ENCODE peak calls at places on chromosome 5, in four cellular contexts. One of them, this sample, is unnamed.

GRCh38 chr5:128825826-128826225 is 139.5 kb upstream of the SLC27A6 start:
- DNase-seq in WERI-Rb-1: no peak
- DNase-seq in stomach: no peak
- DNase-seq in CD8-positive, alpha-beta T cell: no peak
- DNase-seq in this sample: no peak

GRCh38 chr5:159928122-159928960 is 12.1 kb downstream of the ADRA1B start:
- DNase-seq in CD8-positive, alpha-beta T cell: no peak
- DNase-seq in WERI-Rb-1: no peak
- DNase-seq in stomach: no peak
- DNase-seq in this sample: no peak

GRCh38 chr5:111550282-111551020 is 38.1 kb upstream of the STARD4 start:
- DNase-seq in stomach: peak
- DNase-seq in WERI-Rb-1: peak
- DNase-seq in CD8-positive, alpha-beta T cell: peak
- DNase-seq in this sample: no peak

GRCh38 chr5:179276838-179277395 is 68.3 kb downstream of the ADAMTS2 start:
- DNase-seq in WERI-Rb-1: no peak
- DNase-seq in stomach: no peak
- DNase-seq in CD8-positive, alpha-beta T cell: no peak
- DNase-seq in this sample: peak

GRCh38 chr5:117486879-117487391 is 912.3 kb upstream of the SEMA6A start:
- DNase-seq in stomach: no peak
- DNase-seq in CD8-positive, alpha-beta T cell: no peak
- DNase-seq in WERI-Rb-1: no peak
- DNase-seq in this sample: no peak

GRCh38 chr5:4395752-4396151 is 744.4 kb upstream of the ADAMTS16 start:
- DNase-seq in CD8-positive, alpha-beta T cell: no peak
- DNase-seq in stomach: no peak
- DNase-seq in WERI-Rb-1: no peak
- DNase-seq in this sample: no peak

GRCh38 chr5:176845392-176845713 is 35.0 kb downstream of the UNC5A start:
- DNase-seq in CD8-positive, alpha-beta T cell: no peak
- DNase-seq in stomach: no peak
- DNase-seq in WERI-Rb-1: no peak
- DNase-seq in this sample: no peak

GRCh38 chr5:121688126-121688525 is 163.6 kb upstream of the FTMT start:
- DNase-seq in WERI-Rb-1: no peak
- DNase-seq in stomach: no peak
- DNase-seq in CD8-positive, alpha-beta T cell: no peak
- DNase-seq in this sample: no peak

GRCh38 chr5:96933764-96934163 is 2.1 kb upstream of the LNPEP start:
- DNase-seq in WERI-Rb-1: no peak
- DNase-seq in stomach: no peak
- DNase-seq in CD8-positive, alpha-beta T cell: no peak
- DNase-seq in this sample: no peak

GRCh38 chr5:55308254-55308836 is 556 bp downstream of the MTREX start:
- DNase-seq in stomach: no peak
- DNase-seq in WERI-Rb-1: peak
- DNase-seq in CD8-positive, alpha-beta T cell: peak
- DNase-seq in this sample: no peak

GRCh38 chr5:178626484-178627258 is at the start of gene CLK4:
- DNase-seq in WERI-Rb-1: peak
- DNase-seq in CD8-positive, alpha-beta T cell: peak
- DNase-seq in stomach: peak
- DNase-seq in this sample: peak

DNA sequence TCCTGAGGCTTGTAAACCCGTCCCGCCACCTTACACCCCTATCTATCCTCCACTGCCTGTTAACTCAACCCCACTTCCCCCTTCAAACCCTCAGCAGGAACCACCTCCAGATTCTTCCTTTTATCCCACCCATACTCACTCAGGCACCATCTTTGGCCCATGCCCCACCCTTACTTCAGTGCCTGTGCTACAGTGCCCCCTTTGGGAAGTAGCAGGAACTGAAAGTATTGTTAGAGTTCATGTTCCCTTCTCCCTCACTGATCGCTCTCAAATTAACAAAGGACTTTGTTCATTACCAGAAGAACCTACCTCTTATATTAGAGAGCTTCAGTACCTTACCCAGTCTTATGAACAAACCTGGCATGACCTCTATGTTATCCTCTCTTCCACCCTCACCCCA is 92.2 kb upstream of the MOCS2 start:
- DNase-seq in CD8-positive, alpha-beta T cell: no peak
- DNase-seq in stomach: no peak
- DNase-seq in WERI-Rb-1: no peak
- DNase-seq in this sample: no peak
- TF ChIP-seq CTCF in CD8-positive, alpha-beta T cell: no peak
- TF ChIP-seq CTCF in stomach: no peak
- TF ChIP-seq CTCF in WERI-Rb-1: peak
- TF ChIP-seq CTCF in this sample: peak

GRCh38 chr5:39148983-39149534 is 70.3 kb downstream of the FYB1 start:
- DNase-seq in stomach: no peak
- DNase-seq in CD8-positive, alpha-beta T cell: no peak
- DNase-seq in WERI-Rb-1: no peak
- DNase-seq in this sample: no peak
- TF ChIP-seq CTCF in stomach: no peak
- TF ChIP-seq CTCF in CD8-positive, alpha-beta T cell: peak
- TF ChIP-seq CTCF in WERI-Rb-1: no peak
- TF ChIP-seq CTCF in this sample: peak

GRCh38 chr5:102811962-102812361 is 56.9 kb downstream of the PAM start:
- DNase-seq in WERI-Rb-1: no peak
- DNase-seq in CD8-positive, alpha-beta T cell: no peak
- DNase-seq in stomach: no peak
- DNase-seq in this sample: no peak
- TF ChIP-seq CTCF in WERI-Rb-1: no peak
- TF ChIP-seq CTCF in CD8-positive, alpha-beta T cell: no peak
- TF ChIP-seq CTCF in stomach: no peak
- TF ChIP-seq CTCF in this sample: no peak

DNA sequence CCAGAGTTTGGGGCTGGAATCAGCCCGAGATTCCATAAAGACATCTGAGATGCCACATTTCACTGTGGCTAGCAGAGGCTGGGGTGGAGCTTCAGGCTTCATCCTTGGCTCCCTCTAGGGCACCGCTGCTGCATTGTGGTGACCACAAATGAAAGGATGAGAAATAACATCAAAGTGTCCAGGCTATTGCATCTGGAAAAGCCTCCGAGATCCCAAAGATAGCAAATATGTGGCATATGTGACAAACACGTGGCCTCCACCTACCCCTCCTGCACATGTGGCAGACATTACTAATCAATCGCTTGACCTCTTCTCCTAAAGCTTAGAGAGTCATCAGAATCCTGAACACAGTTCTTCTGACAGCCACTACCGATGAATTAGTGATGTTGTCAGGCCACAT is 4.5 kb downstream of the SPARC start:
- DNase-seq in CD8-positive, alpha-beta T cell: no peak
- DNase-seq in stomach: no peak
- DNase-seq in WERI-Rb-1: no peak
- DNase-seq in this sample: no peak
- TF ChIP-seq CTCF in CD8-positive, alpha-beta T cell: no peak
- TF ChIP-seq CTCF in stomach: no peak
- TF ChIP-seq CTCF in WERI-Rb-1: no peak
- TF ChIP-seq CTCF in this sample: peak

This sample was measured in chondrocyte.